ENCODE peak calls at places on chromosome 15, in seven cellular contexts. T is mammary epithelial cell, Q is GM06990, S is tibial nerve, N is GM13976, M is breast epithelium, K is AG10803. D is an unnamed sample.

GRCh38 chr15:89496155-89497098 is at the start of gene RHCG:
- DNase-seq in T (peak; percentile 57), K (peak; percentile 9), Q (no peak), S (no peak), M (no peak), N (peak; percentile 56), D (peak; percentile 58)

GRCh38 chr15:91862891-91863520 is 9.5 kb downstream of the SLCO3A1 start:
- DNase-seq in Q (no peak), K (no peak), N (no peak), M (no peak), S (no peak), T (no peak), D (no peak)

GRCh38 chr15:43487271-43487895 is 5.6 kb downstream of the TP53BP1 start:
- DNase-seq in N (no peak), M (no peak), S (no peak), Q (no peak), K (no peak), T (no peak), D (no peak)

GRCh38 chr15:63939531-63940130 is 105.9 kb upstream of the HERC1 start:
- DNase-seq in Q (no peak), N (peak; percentile 60), T (no peak), S (no peak), M (peak; percentile 59), K (peak; percentile 84), D (no peak)

GRCh38 chr15:70866982-70867644 is 13.2 kb upstream of the LARP6 start:
- DNase-seq in N (no peak), K (peak; percentile 33), Q (no peak), T (no peak), M (no peak), S (no peak), D (no peak)

GRCh38 chr15:64622410-64623260 is 152.8 kb downstream of the RBPMS2 start:
- DNase-seq in S (no peak), Q (peak; percentile 63), T (no peak), N (peak; percentile 49), K (no peak), M (no peak), D (peak; percentile 46)

GRCh38 chr15:49015896-49016295 is 30.4 kb downstream of the SECISBP2L start:
- DNase-seq in Q (no peak), T (no peak), M (no peak), S (no peak), N (no peak), K (no peak), D (no peak)

GRCh38 chr15:31225356-31225955 is 101.2 kb upstream of the KLF13 start:
- DNase-seq in K (no peak), T (no peak), Q (no peak), N (no peak), M (no peak), S (no peak), D (no peak)

GRCh38 chr15:29322407-29322806 is 52.8 kb upstream of the NSMCE3 start:
- DNase-seq in T (no peak), S (no peak), Q (no peak), M (no peak), K (no peak), N (no peak), D (no peak)

GRCh38 chr15:65189102-65189740 is 4.1 kb upstream of the CLPX start:
- DNase-seq in N (peak; percentile 69), M (no peak), S (no peak), Q (peak; percentile 28), K (peak; percentile 56), T (peak; percentile 23), D (peak; percentile 61)

GRCh38 chr15:93331545-93332117 is 242.6 kb upstream of the RGMA start:
- DNase-seq in M (no peak), T (no peak), S (no peak), N (no peak), K (no peak), Q (no peak), D (no peak)

GRCh38 chr15:65528461-65529060 is 1.7 kb upstream of the HACD3 start:
- DNase-seq in Q (no peak), M (no peak), S (no peak), K (no peak), N (no peak), T (no peak), D (no peak)

GRCh38 chr15:43229977-43230376 is 9.2 kb upstream of the EPB42 start:
- DNase-seq in N (no peak), S (no peak), Q (no peak), K (no peak), M (no peak), T (no peak), D (no peak)

GRCh38 chr15:28002867-28003266 is 96.2 kb downstream of the OCA2 start:
- DNase-seq in N (no peak), M (no peak), K (no peak), S (no peak), T (no peak), Q (no peak), D (no peak)

GRCh38 chr15:73165844-73166243 is 113.6 kb downstream of the NEO1 start:
- DNase-seq in Q (no peak), K (no peak), S (no peak), T (peak; percentile 72), N (no peak), M (no peak), D (no peak)

GRCh38 chr15:80747317-80748053 is 31.7 kb upstream of the CEMIP start:
- DNase-seq in T (no peak), Q (no peak), N (no peak), M (no peak), S (no peak), K (no peak), D (no peak)

GRCh38 chr15:48432688-48433087 is 101.5 kb downstream of the DUT start:
- DNase-seq in S (no peak), M (no peak), K (no peak), Q (no peak), N (no peak), T (no peak), D (no peak)

GRCh38 chr15:77654975-77655374 is 22.3 kb upstream of the LINGO1 start:
- DNase-seq in Q (no peak), S (no peak), T (no peak), M (no peak), K (no peak), N (no peak), D (no peak)

GRCh38 chr15:77657629-77658238 is 25.0 kb upstream of the LINGO1 start:
- DNase-seq in S (no peak), M (no peak), K (no peak), N (no peak), T (no peak), Q (no peak), D (no peak)

GRCh38 chr15:77664428-77664827 is 31.7 kb upstream of the LINGO1 start:
- DNase-seq in Q (no peak), T (no peak), K (no peak), N (no peak), M (no peak), S (no peak), D (no peak)

GRCh38 chr15:77656294-77656693 is 23.6 kb upstream of the LINGO1 start:
- DNase-seq in T (no peak), Q (no peak), M (no peak), N (no peak), K (no peak), S (no peak), D (no peak)

GRCh38 chr15:77659350-77660321 is 26.9 kb upstream of the LINGO1 start:
- DNase-seq in Q (no peak), M (no peak), T (peak; percentile 21), N (peak; percentile 83), K (peak; percentile 42), S (no peak), D (peak; percentile 79)
- TF ChIP-seq CTCF in Q (peak; percentile 80), M (no peak), T (peak; percentile 28), N (no peak), K (peak; percentile 42), S (no peak), D (peak; percentile 35)

GRCh38 chr15:94411279-94411678 is 179.9 kb downstream of the MCTP2 start:
- DNase-seq in Q (no peak), S (no peak), K (no peak), M (no peak), N (no peak), T (no peak), D (no peak)

GRCh38 chr15:94414921-94415320 is 183.6 kb downstream of the MCTP2 start:
- DNase-seq in Q (no peak), N (no peak), K (no peak), M (no peak), S (no peak), T (no peak), D (no peak)

GRCh38 chr15:94417464-94418293 is 186.3 kb downstream of the MCTP2 start:
- DNase-seq in T (no peak), M (no peak), K (no peak), S (no peak), N (no peak), Q (no peak), D (no peak)

GRCh38 chr15:94416829-94417228 is 185.5 kb downstream of the MCTP2 start:
- DNase-seq in N (no peak), Q (no peak), T (no peak), M (no peak), S (no peak), K (no peak), D (no peak)

DNA sequence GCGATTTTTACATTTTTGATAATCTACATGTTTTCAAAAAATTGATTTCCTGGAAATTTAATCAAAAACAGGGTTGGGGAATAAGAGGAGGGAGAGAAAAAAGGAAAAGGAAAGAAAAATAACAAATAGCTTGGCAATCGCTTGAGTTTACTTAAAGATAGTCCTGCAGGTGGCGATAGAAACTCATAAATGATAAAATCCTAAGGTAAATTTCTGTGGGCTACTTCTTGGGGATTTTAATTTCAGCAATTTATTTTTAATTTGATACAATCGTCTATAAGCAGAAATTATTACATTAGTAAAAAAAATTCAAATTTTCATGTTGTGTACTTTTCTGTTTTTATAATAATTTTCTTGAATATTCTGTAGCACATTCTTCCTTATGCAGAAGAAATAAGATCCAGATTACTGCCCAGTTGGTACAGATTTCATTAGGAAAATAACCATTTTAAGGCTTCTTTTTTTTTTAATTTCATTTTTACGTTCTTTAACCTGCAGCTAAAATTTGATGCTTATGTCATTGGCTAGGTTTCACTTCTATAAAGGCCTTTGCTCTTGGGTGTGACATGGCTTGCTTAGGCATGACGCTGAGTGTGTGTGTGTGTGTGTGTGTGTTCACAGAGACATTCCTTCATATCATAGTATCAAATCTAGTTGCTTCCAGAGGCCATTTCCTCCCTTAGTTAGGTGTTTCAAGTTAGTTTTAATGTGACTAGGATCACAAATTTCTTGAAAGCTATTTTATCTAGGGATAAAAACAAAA is 181.8 kb downstream of the MCTP2 start:
- DNase-seq in N (no peak), M (no peak), T (no peak), K (peak; percentile 16), Q (peak; percentile 3), S (no peak), D (no peak)
- TF ChIP-seq CTCF in N (no peak), M (no peak), T (peak; percentile 37), K (peak; percentile 44), Q (peak; percentile 25), S (peak; percentile 66), D (peak; percentile 29)

DNA sequence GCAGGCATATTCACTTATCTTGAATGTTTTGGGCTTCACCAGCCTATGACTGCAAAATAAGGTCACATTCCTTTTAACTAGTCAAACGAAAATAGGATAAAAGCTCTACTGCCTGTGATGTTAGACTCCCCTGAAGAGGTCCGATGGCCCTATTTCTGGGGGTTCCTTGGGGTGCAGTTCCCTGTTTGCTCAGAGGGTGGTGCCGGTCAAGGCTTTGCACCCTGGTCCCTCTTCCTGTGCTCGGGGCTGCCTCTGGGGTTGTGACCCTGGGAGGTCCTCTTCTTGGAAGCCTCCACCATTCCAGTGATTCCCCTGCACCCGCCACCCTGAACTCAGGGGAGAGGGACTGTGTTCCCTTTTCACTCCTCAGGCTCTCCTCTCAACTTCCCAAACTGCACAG is 86.7 kb upstream of the ANKRD34C start:
- DNase-seq in K (no peak), T (no peak), M (no peak), S (no peak), Q (no peak), N (no peak), D (no peak)
- TF ChIP-seq CTCF in K (peak; percentile 9), T (peak; percentile 4), M (no peak), S (no peak), Q (peak; percentile 22), N (no peak), D (peak; percentile 2)

GRCh38 chr15:87939838-87940457 is 316.6 kb downstream of the NTRK3 start:
- DNase-seq in K (no peak), Q (no peak), T (no peak), N (no peak), M (no peak), S (no peak), D (no peak)
- TF ChIP-seq CTCF in K (no peak), Q (no peak), T (no peak), N (no peak), M (no peak), S (no peak), D (no peak)

D was measured in GM13977.